ENCODE peak calls at places on chromosome 21, in ten cellular contexts. D, X, Z, G, Q, N, M, I, Y and W are unnamed samples.

GRCh38 chr21:42073140-42074099 is 2.3 kb downstream of the UMODL1 start:
- DNase-seq in D (no peak), X (no peak), Z (no peak), G (no peak), Q (no peak), N (no peak), M (no peak), I (no peak), Y (no peak), W (no peak)

GRCh38 chr21:35059742-35060141 is 10.6 kb upstream of the RUNX1 start:
- DNase-seq in D (no peak), X (no peak), Z (no peak), G (no peak), Q (no peak), N (no peak), M (no peak), I (no peak), Y (no peak), W (no peak)

GRCh38 chr21:42009018-42009830 is 936 bp downstream of the ZBTB21 start:
- DNase-seq in D (no peak), X (peak; percentile 48), Z (peak; percentile 69), G (peak; percentile 9), Q (no peak), N (peak; percentile 50), M (peak; percentile 62), I (no peak), Y (peak; percentile 18), W (peak; percentile 34)

GRCh38 chr21:40947713-40948112 is 100.8 kb upstream of the DSCAM start:
- DNase-seq in D (no peak), X (no peak), Z (no peak), G (no peak), Q (no peak), N (no peak), M (peak; percentile 14), I (no peak), Y (no peak), W (no peak)

GRCh38 chr21:45011426-45011825 is 63.0 kb upstream of the ADARB1 start:
- DNase-seq in D (no peak), X (no peak), Z (no peak), G (no peak), Q (no peak), N (no peak), M (peak; percentile 12), I (no peak), Y (no peak), W (no peak)

GRCh38 chr21:15604424-15604823 is 125.4 kb upstream of the USP25 start:
- DNase-seq in D (no peak), X (no peak), Z (peak; percentile 84), G (no peak), Q (no peak), N (peak; percentile 3), M (no peak), I (peak; percentile 61), Y (no peak), W (no peak)

GRCh38 chr21:44083631-44084291 is 23.4 kb upstream of the PWP2 start:
- DNase-seq in D (no peak), X (peak; percentile 76), Z (no peak), G (no peak), Q (no peak), N (peak; percentile 46), M (no peak), I (no peak), Y (peak; percentile 66), W (peak; percentile 86)

GRCh38 chr21:35505067-35505466 is 456.0 kb upstream of the RUNX1 start:
- DNase-seq in D (no peak), X (no peak), Z (no peak), G (no peak), Q (no peak), N (no peak), M (peak; percentile 18), I (no peak), Y (no peak), W (no peak)

GRCh38 chr21:38422067-38422466 is 76.2 kb downstream of the ERG start:
- DNase-seq in D (no peak), X (no peak), Z (no peak), G (no peak), Q (no peak), N (no peak), M (no peak), I (no peak), Y (no peak), W (no peak)